ENCODE peak calls at places on chromosomes 1 and 21, in four cellular contexts. One of them, this sample, is unnamed.

GRCh38 chr1:222995230-222995580 is 147.8 kb downstream of the TLR5 start:
- DNase-seq in trophoblast cell: no peak
- DNase-seq in activated CD4-positive, alpha-beta T cell treated with anti-CD3 and anti-CD28 coated beads, Interleukin-2, amount 10 ng/mL, durations not matched to agents 7 days and 5 days: no peak
- DNase-seq in hippocampal formation: no peak
- DNase-seq in this sample: no peak

GRCh38 chr1:212727386-212728181 is 27.9 kb upstream of the BATF3 start:
- DNase-seq in trophoblast cell: peak
- DNase-seq in activated CD4-positive, alpha-beta T cell treated with anti-CD3 and anti-CD28 coated beads, Interleukin-2, amount 10 ng/mL, durations not matched to agents 7 days and 5 days: no peak
- DNase-seq in hippocampal formation: no peak
- DNase-seq in this sample: no peak

GRCh38 chr1:113042336-113043143 is 30.5 kb upstream of the LRIG2 start:
- DNase-seq in trophoblast cell: peak
- DNase-seq in activated CD4-positive, alpha-beta T cell treated with anti-CD3 and anti-CD28 coated beads, Interleukin-2, amount 10 ng/mL, durations not matched to agents 7 days and 5 days: peak
- DNase-seq in hippocampal formation: peak
- DNase-seq in this sample: peak

GRCh38 chr1:7334475-7335035 is 436.5 kb upstream of the VAMP3 start:
- DNase-seq in trophoblast cell: no peak
- DNase-seq in activated CD4-positive, alpha-beta T cell treated with anti-CD3 and anti-CD28 coated beads, Interleukin-2, amount 10 ng/mL, durations not matched to agents 7 days and 5 days: no peak
- DNase-seq in hippocampal formation: no peak
- DNase-seq in this sample: no peak

GRCh38 chr1:159939603-159940002 is 5.8 kb downstream of the IGSF9 start:
- DNase-seq in trophoblast cell: no peak
- DNase-seq in activated CD4-positive, alpha-beta T cell treated with anti-CD3 and anti-CD28 coated beads, Interleukin-2, amount 10 ng/mL, durations not matched to agents 7 days and 5 days: no peak
- DNase-seq in hippocampal formation: no peak
- DNase-seq in this sample: peak

GRCh38 chr21:14688412-14688811 is 142.3 kb upstream of the SAMSN1 start:
- DNase-seq in trophoblast cell: no peak
- DNase-seq in activated CD4-positive, alpha-beta T cell treated with anti-CD3 and anti-CD28 coated beads, Interleukin-2, amount 10 ng/mL, durations not matched to agents 7 days and 5 days: no peak
- DNase-seq in hippocampal formation: no peak
- DNase-seq in this sample: no peak

GRCh38 chr1:182084487-182085316 is 23.2 kb upstream of the ZNF648 start:
- DNase-seq in trophoblast cell: peak
- DNase-seq in activated CD4-positive, alpha-beta T cell treated with anti-CD3 and anti-CD28 coated beads, Interleukin-2, amount 10 ng/mL, durations not matched to agents 7 days and 5 days: peak
- DNase-seq in hippocampal formation: peak
- DNase-seq in this sample: peak

GRCh38 chr1:156797212-156797871 is 19.3 kb downstream of the SH2D2A start:
- DNase-seq in trophoblast cell: peak
- DNase-seq in activated CD4-positive, alpha-beta T cell treated with anti-CD3 and anti-CD28 coated beads, Interleukin-2, amount 10 ng/mL, durations not matched to agents 7 days and 5 days: peak
- DNase-seq in hippocampal formation: no peak
- DNase-seq in this sample: peak

GRCh38 chr1:1629430-1630190 is 2.4 kb upstream of the MMP23B start:
- DNase-seq in trophoblast cell: no peak
- DNase-seq in activated CD4-positive, alpha-beta T cell treated with anti-CD3 and anti-CD28 coated beads, Interleukin-2, amount 10 ng/mL, durations not matched to agents 7 days and 5 days: peak
- DNase-seq in hippocampal formation: no peak
- DNase-seq in this sample: no peak

GRCh38 chr1:47794530-47794929 is 202.7 kb downstream of the TRABD2B start:
- DNase-seq in trophoblast cell: no peak
- DNase-seq in activated CD4-positive, alpha-beta T cell treated with anti-CD3 and anti-CD28 coated beads, Interleukin-2, amount 10 ng/mL, durations not matched to agents 7 days and 5 days: no peak
- DNase-seq in hippocampal formation: no peak
- DNase-seq in this sample: no peak

GRCh38 chr1:39590546-39590945 is 14.0 kb upstream of the PABPC4 start:
- DNase-seq in trophoblast cell: no peak
- DNase-seq in activated CD4-positive, alpha-beta T cell treated with anti-CD3 and anti-CD28 coated beads, Interleukin-2, amount 10 ng/mL, durations not matched to agents 7 days and 5 days: no peak
- DNase-seq in hippocampal formation: no peak
- DNase-seq in this sample: no peak

GRCh38 chr1:197470330-197470729 is 202.3 kb downstream of the CRB1 start:
- DNase-seq in trophoblast cell: no peak
- DNase-seq in activated CD4-positive, alpha-beta T cell treated with anti-CD3 and anti-CD28 coated beads, Interleukin-2, amount 10 ng/mL, durations not matched to agents 7 days and 5 days: no peak
- DNase-seq in hippocampal formation: no peak
- DNase-seq in this sample: no peak

GRCh38 chr1:38277646-38278045 is 231.1 kb upstream of the POU3F1 start:
- DNase-seq in trophoblast cell: no peak
- DNase-seq in activated CD4-positive, alpha-beta T cell treated with anti-CD3 and anti-CD28 coated beads, Interleukin-2, amount 10 ng/mL, durations not matched to agents 7 days and 5 days: no peak
- DNase-seq in hippocampal formation: no peak
- DNase-seq in this sample: no peak

GRCh38 chr1:3129133-3129490 is 60.1 kb downstream of the PRDM16 start:
- DNase-seq in trophoblast cell: no peak
- DNase-seq in activated CD4-positive, alpha-beta T cell treated with anti-CD3 and anti-CD28 coated beads, Interleukin-2, amount 10 ng/mL, durations not matched to agents 7 days and 5 days: no peak
- DNase-seq in hippocampal formation: no peak
- DNase-seq in this sample: no peak

GRCh38 chr1:247331172-247331525 is 518 bp downstream of the ZNF496 start:
- DNase-seq in trophoblast cell: peak
- DNase-seq in activated CD4-positive, alpha-beta T cell treated with anti-CD3 and anti-CD28 coated beads, Interleukin-2, amount 10 ng/mL, durations not matched to agents 7 days and 5 days: peak
- DNase-seq in hippocampal formation: no peak
- DNase-seq in this sample: peak

GRCh38 chr1:244839656-244840055 is 4.2 kb downstream of the COX20 start:
- DNase-seq in trophoblast cell: no peak
- DNase-seq in activated CD4-positive, alpha-beta T cell treated with anti-CD3 and anti-CD28 coated beads, Interleukin-2, amount 10 ng/mL, durations not matched to agents 7 days and 5 days: no peak
- DNase-seq in hippocampal formation: no peak
- DNase-seq in this sample: no peak

GRCh38 chr1:244049142-244049968 is 1.7 kb upstream of the ZBTB18 start:
- DNase-seq in trophoblast cell: no peak
- DNase-seq in activated CD4-positive, alpha-beta T cell treated with anti-CD3 and anti-CD28 coated beads, Interleukin-2, amount 10 ng/mL, durations not matched to agents 7 days and 5 days: peak
- DNase-seq in hippocampal formation: peak
- DNase-seq in this sample: no peak

This sample was measured in LoVo.